ENCODE peak calls at places on chromosomes 16 and 17, in seven cellular contexts. One of them, this sample, is unnamed. For H3K4me1 and H3K9me3, the result is how much of the 10 kb centered on the place peaks cover.

GRCh38 chr17:38430316-38430715 is 2.1 kb downstream of the ARHGAP23 start:
- DNase-seq in A549: no peak
- DNase-seq in effector memory CD4-positive, alpha-beta T cell: no peak
- DNase-seq in body of pancreas: no peak
- DNase-seq in SK-N-SH: no peak
- DNase-seq in OCI-LY7: no peak
- DNase-seq in sigmoid colon: no peak
- DNase-seq in this sample: no peak

GRCh38 chr17:36686123-36686669 is 84.8 kb downstream of the MRM1 start:
- DNase-seq in A549: no peak
- DNase-seq in effector memory CD4-positive, alpha-beta T cell: no peak
- DNase-seq in body of pancreas: no peak
- DNase-seq in SK-N-SH: no peak
- DNase-seq in OCI-LY7: no peak
- DNase-seq in sigmoid colon: no peak
- DNase-seq in this sample: no peak

GRCh38 chr17:40038882-40039513 is 15.2 kb downstream of the MED24 start:
- DNase-seq in A549: peak
- DNase-seq in effector memory CD4-positive, alpha-beta T cell: no peak
- DNase-seq in body of pancreas: peak
- DNase-seq in SK-N-SH: peak
- DNase-seq in OCI-LY7: no peak
- DNase-seq in sigmoid colon: peak
- DNase-seq in this sample: peak

GRCh38 chr17:45424769-45425124 is 7.9 kb downstream of the ARHGAP27 start:
- DNase-seq in A549: no peak
- DNase-seq in effector memory CD4-positive, alpha-beta T cell: no peak
- DNase-seq in body of pancreas: no peak
- DNase-seq in SK-N-SH: no peak
- DNase-seq in OCI-LY7: no peak
- DNase-seq in sigmoid colon: no peak
- DNase-seq in this sample: no peak

GRCh38 chr17:58121925-58122324 is 26.3 kb upstream of the OR4D1 start:
- DNase-seq in A549: peak
- DNase-seq in effector memory CD4-positive, alpha-beta T cell: peak
- DNase-seq in body of pancreas: no peak
- DNase-seq in SK-N-SH: peak
- DNase-seq in OCI-LY7: peak
- DNase-seq in sigmoid colon: no peak
- DNase-seq in this sample: no peak

GRCh38 chr17:34556951-34557350 is 22.4 kb upstream of the TMEM132E start:
- DNase-seq in A549: no peak
- DNase-seq in effector memory CD4-positive, alpha-beta T cell: no peak
- DNase-seq in body of pancreas: no peak
- DNase-seq in SK-N-SH: no peak
- DNase-seq in OCI-LY7: no peak
- DNase-seq in sigmoid colon: no peak
- DNase-seq in this sample: no peak

GRCh38 chr16:27110524-27110896 is 43.8 kb downstream of the C16orf82 start:
- DNase-seq in A549: no peak
- DNase-seq in effector memory CD4-positive, alpha-beta T cell: no peak
- DNase-seq in body of pancreas: no peak
- DNase-seq in SK-N-SH: peak
- DNase-seq in OCI-LY7: no peak
- DNase-seq in sigmoid colon: no peak
- DNase-seq in this sample: no peak

GRCh38 chr16:13634921-13635320 is 285.0 kb upstream of the ERCC4 start:
- DNase-seq in A549: no peak
- DNase-seq in effector memory CD4-positive, alpha-beta T cell: no peak
- DNase-seq in body of pancreas: no peak
- DNase-seq in SK-N-SH: no peak
- DNase-seq in OCI-LY7: no peak
- DNase-seq in sigmoid colon: no peak
- DNase-seq in this sample: no peak

GRCh38 chr17:44216173-44216572 is 3.3 kb downstream of the UBTF start:
- DNase-seq in A549: no peak
- DNase-seq in effector memory CD4-positive, alpha-beta T cell: no peak
- DNase-seq in body of pancreas: no peak
- DNase-seq in SK-N-SH: no peak
- DNase-seq in OCI-LY7: peak
- DNase-seq in sigmoid colon: no peak
- DNase-seq in this sample: no peak

GRCh38 chr17:14737984-14738651 is 437.2 kb downstream of the HS3ST3B1 start:
- DNase-seq in A549: peak
- DNase-seq in effector memory CD4-positive, alpha-beta T cell: no peak
- DNase-seq in body of pancreas: peak
- DNase-seq in SK-N-SH: no peak
- DNase-seq in OCI-LY7: peak
- DNase-seq in sigmoid colon: peak
- DNase-seq in this sample: peak

GRCh38 chr17:66988069-66988798 is 23.7 kb downstream of the CACNG4 start:
- DNase-seq in A549: no peak
- DNase-seq in effector memory CD4-positive, alpha-beta T cell: no peak
- DNase-seq in body of pancreas: no peak
- DNase-seq in SK-N-SH: peak
- DNase-seq in OCI-LY7: no peak
- DNase-seq in sigmoid colon: no peak
- DNase-seq in this sample: no peak

GRCh38 chr17:16417896-16418683 is 2.7 kb downstream of the TRPV2 start:
- DNase-seq in A549: no peak
- DNase-seq in effector memory CD4-positive, alpha-beta T cell: no peak
- DNase-seq in body of pancreas: no peak
- DNase-seq in SK-N-SH: no peak
- DNase-seq in OCI-LY7: no peak
- DNase-seq in sigmoid colon: no peak
- DNase-seq in this sample: no peak

GRCh38 chr17:31492880-31493655 is 101.6 kb downstream of the RAB11FIP4 start:
- DNase-seq in A549: no peak
- DNase-seq in effector memory CD4-positive, alpha-beta T cell: peak
- DNase-seq in body of pancreas: no peak
- DNase-seq in SK-N-SH: no peak
- DNase-seq in OCI-LY7: no peak
- DNase-seq in sigmoid colon: no peak
- DNase-seq in this sample: peak

GRCh38 chr17:41692722-41693521 is 4.2 kb downstream of the EIF1 start:
- DNase-seq in A549: peak
- DNase-seq in effector memory CD4-positive, alpha-beta T cell: no peak
- DNase-seq in body of pancreas: no peak
- DNase-seq in SK-N-SH: no peak
- DNase-seq in OCI-LY7: no peak
- DNase-seq in sigmoid colon: no peak
- DNase-seq in this sample: no peak

GRCh38 chr16:17949713-17950112 is 386.8 kb downstream of the NPIPA8 start:
- DNase-seq in A549: no peak
- DNase-seq in effector memory CD4-positive, alpha-beta T cell: no peak
- DNase-seq in body of pancreas: no peak
- DNase-seq in SK-N-SH: no peak
- DNase-seq in OCI-LY7: no peak
- DNase-seq in sigmoid colon: no peak
- DNase-seq in this sample: no peak

GRCh38 chr16:83917152-83918120 is 18.5 kb downstream of the MLYCD start:
- DNase-seq in A549: no peak
- DNase-seq in effector memory CD4-positive, alpha-beta T cell: no peak
- DNase-seq in body of pancreas: no peak
- DNase-seq in SK-N-SH: no peak
- DNase-seq in OCI-LY7: no peak
- DNase-seq in sigmoid colon: peak
- DNase-seq in this sample: no peak

GRCh38 chr16:17281052-17281451 is 189.7 kb downstream of the XYLT1 start:
- DNase-seq in A549: no peak
- DNase-seq in effector memory CD4-positive, alpha-beta T cell: no peak
- DNase-seq in body of pancreas: no peak
- DNase-seq in SK-N-SH: no peak
- DNase-seq in OCI-LY7: no peak
- DNase-seq in sigmoid colon: no peak
- DNase-seq in this sample: no peak

GRCh38 chr17:56185491-56185890 is 32.2 kb downstream of the ANKFN1 start:
- DNase-seq in A549: no peak
- DNase-seq in effector memory CD4-positive, alpha-beta T cell: no peak
- DNase-seq in body of pancreas: no peak
- DNase-seq in SK-N-SH: no peak
- DNase-seq in OCI-LY7: no peak
- DNase-seq in sigmoid colon: no peak
- DNase-seq in this sample: no peak

GRCh38 chr16:88461291-88462269 is 8.5 kb downstream of the ZFPM1 start:
- DNase-seq in A549: no peak
- DNase-seq in effector memory CD4-positive, alpha-beta T cell: no peak
- DNase-seq in body of pancreas: peak
- DNase-seq in SK-N-SH: no peak
- DNase-seq in OCI-LY7: no peak
- DNase-seq in sigmoid colon: no peak
- DNase-seq in this sample: no peak

GRCh38 chr17:65332375-65332774 is 195.2 kb downstream of the RGS9 start:
- DNase-seq in A549: no peak
- DNase-seq in effector memory CD4-positive, alpha-beta T cell: no peak
- DNase-seq in body of pancreas: no peak
- DNase-seq in SK-N-SH: no peak
- DNase-seq in OCI-LY7: no peak
- DNase-seq in sigmoid colon: no peak
- DNase-seq in this sample: no peak

DNA sequence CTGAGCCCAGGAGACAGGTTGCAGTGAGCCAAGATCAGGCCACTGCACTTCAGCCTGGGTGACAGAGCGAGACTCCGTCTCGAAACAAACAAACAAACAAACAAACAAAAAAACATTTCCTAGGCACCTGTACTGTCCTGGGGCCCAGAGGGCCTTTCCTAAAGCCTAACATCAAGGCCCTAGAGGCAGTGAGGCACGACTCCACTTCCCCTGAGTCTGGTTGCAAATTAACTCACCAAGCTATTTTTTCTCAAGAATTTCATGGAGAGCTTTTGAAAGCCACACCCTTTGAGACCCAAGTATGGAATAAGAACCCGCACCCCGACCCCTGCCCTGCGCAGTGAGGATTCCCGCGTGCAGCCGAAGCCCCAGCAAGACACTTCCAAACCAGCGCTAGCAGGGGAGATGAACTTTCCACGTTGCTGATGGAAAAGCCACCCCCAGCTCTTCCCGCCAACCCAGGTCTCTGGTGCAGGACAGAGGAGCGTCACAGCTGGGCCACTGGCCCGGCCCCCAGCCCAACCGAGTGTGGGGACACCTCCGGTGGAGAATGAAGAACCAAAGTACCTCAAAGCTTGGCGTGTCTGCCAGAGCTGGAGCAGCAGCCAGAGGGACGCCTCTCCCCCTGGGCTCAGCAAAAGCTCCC is 1.2 kb downstream of the CHST5 start:
- DNase-seq in A549: no peak
- DNase-seq in effector memory CD4-positive, alpha-beta T cell: no peak
- DNase-seq in body of pancreas: no peak
- DNase-seq in SK-N-SH: no peak
- DNase-seq in OCI-LY7: no peak
- DNase-seq in sigmoid colon: no peak
- DNase-seq in this sample: no peak
- H3K4me3 ChIP-seq in A549: no peak
- H3K4me3 ChIP-seq in effector memory CD4-positive, alpha-beta T cell: no peak
- H3K4me3 ChIP-seq in body of pancreas: no peak
- H3K4me3 ChIP-seq in SK-N-SH: no peak
- H3K4me3 ChIP-seq in OCI-LY7: no peak
- H3K4me3 ChIP-seq in sigmoid colon: no peak
- H3K4me3 ChIP-seq in this sample: no peak

DNA sequence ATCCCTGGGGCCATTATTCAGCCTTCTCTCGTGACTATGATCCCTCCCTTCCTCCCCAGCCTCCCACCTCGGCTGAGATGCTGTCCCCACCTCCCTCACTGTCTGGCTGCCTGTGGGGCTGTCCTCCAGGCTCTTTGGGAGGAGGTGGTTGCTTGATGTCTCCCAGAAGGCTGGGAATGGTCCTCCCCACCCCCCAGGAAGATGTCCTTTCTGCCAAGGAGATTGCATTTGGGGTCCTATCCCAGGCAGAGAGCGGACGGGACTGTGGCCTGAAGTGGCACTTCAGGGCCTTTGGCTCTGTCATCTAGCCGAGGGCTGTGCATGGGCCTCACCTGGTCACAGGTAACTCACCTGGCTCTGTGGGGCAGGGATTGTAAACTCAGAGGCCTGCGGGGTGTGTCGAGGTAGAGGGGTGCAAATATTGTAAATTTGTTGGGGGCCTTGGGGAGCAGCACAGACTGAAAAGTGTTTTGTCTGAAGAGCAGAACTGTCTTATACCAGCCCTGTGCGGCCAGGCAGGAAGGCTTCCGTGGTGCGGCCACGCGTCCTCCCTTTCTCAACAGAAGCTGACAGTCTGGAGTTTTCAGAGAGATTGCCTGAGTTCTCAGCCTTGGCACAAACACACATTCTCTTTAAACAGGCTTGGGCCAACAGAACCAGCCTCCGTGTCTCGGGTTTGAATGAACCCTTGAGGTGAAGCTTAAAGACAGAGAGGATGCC is 177.9 kb downstream of the SEC14L1 start:
- DNase-seq in A549: peak
- DNase-seq in effector memory CD4-positive, alpha-beta T cell: no peak
- DNase-seq in body of pancreas: no peak
- DNase-seq in SK-N-SH: peak
- DNase-seq in OCI-LY7: no peak
- DNase-seq in sigmoid colon: peak
- DNase-seq in this sample: peak
- H3K4me1 ChIP-seq in A549: half or more
- H3K4me1 ChIP-seq in effector memory CD4-positive, alpha-beta T cell: under half
- H3K4me1 ChIP-seq in body of pancreas: under half
- H3K4me1 ChIP-seq in SK-N-SH: half or more
- H3K4me1 ChIP-seq in OCI-LY7: half or more
- H3K4me1 ChIP-seq in sigmoid colon: under half
- H3K4me1 ChIP-seq in this sample: under half

GRCh38 chr17:921161-921560 is 58.4 kb downstream of the NXN start:
- DNase-seq in A549: no peak
- DNase-seq in effector memory CD4-positive, alpha-beta T cell: no peak
- DNase-seq in body of pancreas: no peak
- DNase-seq in SK-N-SH: no peak
- DNase-seq in OCI-LY7: no peak
- DNase-seq in sigmoid colon: peak
- DNase-seq in this sample: no peak
- H3K9me3 ChIP-seq in A549: under half
- H3K9me3 ChIP-seq in effector memory CD4-positive, alpha-beta T cell: under half
- H3K9me3 ChIP-seq in body of pancreas: under half
- H3K9me3 ChIP-seq in SK-N-SH: under half
- H3K9me3 ChIP-seq in OCI-LY7: under half
- H3K9me3 ChIP-seq in sigmoid colon: under half
- H3K9me3 ChIP-seq in this sample: under half

GRCh38 chr16:80189481-80190163 is 351.2 kb upstream of the DYNLRB2 start:
- DNase-seq in A549: no peak
- DNase-seq in effector memory CD4-positive, alpha-beta T cell: no peak
- DNase-seq in body of pancreas: no peak
- DNase-seq in SK-N-SH: no peak
- DNase-seq in OCI-LY7: no peak
- DNase-seq in sigmoid colon: no peak
- DNase-seq in this sample: no peak
- H3K4me3 ChIP-seq in A549: no peak
- H3K4me3 ChIP-seq in effector memory CD4-positive, alpha-beta T cell: no peak
- H3K4me3 ChIP-seq in body of pancreas: no peak
- H3K4me3 ChIP-seq in SK-N-SH: no peak
- H3K4me3 ChIP-seq in OCI-LY7: no peak
- H3K4me3 ChIP-seq in sigmoid colon: no peak
- H3K4me3 ChIP-seq in this sample: no peak

This sample was measured in right atrium auricular region.